ENCODE peak calls at places on chromosomes 6 and 20, in five cellular contexts. Q is MM.1S, T is HCT116, C is neural progenitor cell, S is GM23338. K is an unnamed sample.

GRCh38 chr6:2369606-2370005 is 124.2 kb upstream of the GMDS start:
- DNase-seq in C (no peak), S (no peak), T (no peak), Q (peak), K (no peak)

GRCh38 chr20:49115565-49115964 is 69.5 kb downstream of the CSE1L start:
- DNase-seq in S (no peak), T (no peak), Q (no peak), C (no peak), K (no peak)

GRCh38 chr20:50294164-50295088 is 103.8 kb downstream of the CEBPB start:
- DNase-seq in S (no peak), C (no peak), T (no peak), Q (no peak), K (no peak)

GRCh38 chr6:72657391-72657790 is 35.5 kb downstream of the KCNQ5 start:
- DNase-seq in T (no peak), C (no peak), S (no peak), Q (no peak), K (no peak)

GRCh38 chr6:16121339-16121738 is 7.5 kb upstream of the MYLIP start:
- DNase-seq in Q (no peak), T (no peak), S (no peak), C (no peak), K (no peak)

GRCh38 chr20:16111132-16111852 is 462.0 kb downstream of the KIF16B start:
- DNase-seq in Q (no peak), C (peak), T (no peak), S (no peak), K (no peak)

GRCh38 chr6:168390746-168391400 is 50.1 kb upstream of the SMOC2 start:
- DNase-seq in C (no peak), Q (no peak), T (no peak), S (no peak), K (no peak)

GRCh38 chr20:1479831-1480595 is 11.2 kb downstream of the SIRPB2 start:
- DNase-seq in T (no peak), S (no peak), Q (no peak), C (no peak), K (no peak)

GRCh38 chr6:133768656-133769295 is 120.1 kb upstream of the TCF21 start:
- DNase-seq in Q (no peak), T (no peak), C (no peak), S (no peak), K (peak)

GRCh38 chr6:125961117-125961516 is 4.5 kb downstream of the HINT3 start:
- DNase-seq in Q (no peak), S (no peak), C (no peak), T (no peak), K (no peak)

GRCh38 chr6:111995409-111995808 is 58.5 kb upstream of the CCN6 start:
- DNase-seq in S (no peak), Q (no peak), T (no peak), C (no peak), K (no peak)

DNA sequence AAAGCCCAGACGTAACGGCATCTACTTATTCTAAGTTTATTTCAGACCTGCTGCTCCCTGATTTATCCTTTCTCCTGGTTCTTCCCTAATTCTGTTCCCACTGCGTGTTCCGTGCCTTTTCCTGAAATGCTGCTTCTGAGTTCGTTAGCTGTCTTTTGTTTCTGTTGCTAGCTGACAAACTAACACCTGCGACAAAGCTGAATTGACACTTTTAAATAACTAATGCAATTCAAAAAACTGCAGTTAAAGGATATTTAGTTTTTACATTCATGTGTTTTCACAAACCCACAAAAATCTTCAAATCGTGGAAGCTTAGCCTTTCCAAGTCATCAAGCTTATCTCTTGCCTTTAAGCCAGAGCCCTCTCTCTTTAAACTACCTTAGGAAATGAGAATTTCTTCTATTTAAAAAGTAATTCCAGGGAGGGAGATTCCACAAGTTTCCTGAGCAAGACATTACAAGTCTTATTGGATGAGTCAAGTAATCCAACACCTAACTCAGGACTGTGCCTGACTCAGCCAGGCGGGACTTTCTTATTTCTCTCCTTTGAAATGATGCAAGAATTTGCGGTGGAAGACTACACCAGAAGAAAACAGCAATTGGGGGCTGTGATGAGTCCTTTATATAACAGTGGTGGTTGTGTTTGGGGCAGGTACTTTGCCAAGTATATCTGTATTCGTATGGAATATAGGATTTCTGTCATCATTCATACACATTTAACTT is 6.3 kb downstream of the ADTRP start:
- DNase-seq in Q (no peak), C (no peak), T (peak), S (no peak), K (peak)
- TF ChIP-seq EZH2phosphoT487 in Q (no peak), C (no peak), T (no peak), S (no peak), K (no peak)

GRCh38 chr20:61809006-61809770 is 256.5 kb downstream of the TAF4 start:
- DNase-seq in T (no peak), Q (no peak), S (no peak), C (no peak), K (no peak)

GRCh38 chr20:61812121-61812520 is 253.6 kb downstream of the TAF4 start:
- DNase-seq in Q (no peak), S (no peak), C (no peak), T (no peak), K (no peak)

GRCh38 chr20:61810066-61810708 is 255.5 kb downstream of the TAF4 start:
- DNase-seq in Q (no peak), S (no peak), C (no peak), T (no peak), K (no peak)

GRCh38 chr20:61812771-61813485 is 252.8 kb downstream of the TAF4 start:
- DNase-seq in S (no peak), C (no peak), T (no peak), Q (no peak), K (no peak)

GRCh38 chr20:61810709-61811565 is 254.7 kb downstream of the TAF4 start:
- DNase-seq in S (no peak), Q (no peak), T (no peak), C (no peak), K (no peak)
- TF ChIP-seq EZH2 in S (no peak), Q (no peak), T (no peak), C (no peak), K (no peak)

DNA sequence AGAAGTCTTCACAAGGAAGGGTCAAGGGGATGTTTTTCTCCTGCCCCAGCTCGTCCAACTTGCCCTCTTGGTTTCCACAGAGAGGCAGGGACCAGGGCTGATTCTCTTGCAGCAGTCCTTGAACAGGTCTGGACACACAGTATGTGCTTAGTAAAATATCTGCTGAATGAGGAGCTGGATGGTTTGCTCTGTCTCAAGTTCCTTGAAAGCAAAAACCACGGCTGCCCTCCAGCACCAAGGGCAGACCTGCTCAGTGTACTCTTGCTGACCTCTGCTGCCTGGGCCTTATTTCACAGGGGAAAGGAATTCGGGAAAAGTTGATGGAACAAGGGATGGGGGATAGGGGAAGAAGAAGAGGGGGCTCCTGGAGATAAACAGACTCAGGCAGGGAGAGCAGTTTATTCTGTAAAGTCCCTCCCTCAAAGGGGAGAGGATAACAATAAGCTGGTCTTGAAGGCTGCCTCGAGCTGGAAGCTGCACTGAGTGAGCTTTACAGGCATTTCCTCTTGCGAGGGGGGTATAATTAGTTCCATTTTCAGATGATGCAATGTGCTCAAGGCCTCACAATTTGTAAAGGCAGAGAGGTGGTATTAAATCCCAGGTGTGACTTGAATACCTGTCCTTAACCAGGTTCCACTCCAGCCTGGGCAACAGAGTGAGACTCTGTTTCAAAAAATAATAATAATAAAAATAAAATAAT is 10.3 kb downstream of the KCNK5 start:
- DNase-seq in S (no peak), T (no peak), Q (no peak), C (no peak), K (no peak)
- H2AFZ ChIP-seq in S (no peak), T (no peak), Q (no peak), C (no peak), K (no peak)

DNA sequence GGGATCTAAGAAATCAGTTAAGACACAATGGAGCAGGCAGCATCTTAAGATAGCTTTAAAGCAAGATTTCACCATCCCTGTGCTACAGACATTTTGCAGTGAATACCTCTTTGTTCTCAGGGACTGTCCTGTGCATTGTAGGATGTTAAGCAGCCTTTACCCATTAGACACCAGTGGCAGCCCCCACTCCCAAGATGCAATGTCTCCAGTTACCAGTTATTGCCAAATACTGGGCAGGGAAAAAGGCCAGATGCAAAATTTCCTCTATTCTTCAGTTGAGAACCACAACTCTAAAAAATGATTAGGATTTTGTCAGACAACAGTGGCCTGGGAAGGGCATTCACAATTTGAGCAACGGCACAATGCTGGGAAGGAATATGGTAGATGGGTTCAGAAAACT is 6.1 kb downstream of the FBXO5 start:
- DNase-seq in Q (no peak), T (no peak), S (no peak), C (peak), K (no peak)
- TF ChIP-seq EZH2phosphoT487 in Q (no peak), T (no peak), S (no peak), C (no peak), K (no peak)

GRCh38 chr6:147944122-147944521 is 398.5 kb upstream of the SASH1 start:
- DNase-seq in Q (no peak), T (no peak), C (no peak), S (peak), K (no peak)
- TF ChIP-seq EZH2 in Q (no peak), T (no peak), C (no peak), S (no peak), K (no peak)

DNA sequence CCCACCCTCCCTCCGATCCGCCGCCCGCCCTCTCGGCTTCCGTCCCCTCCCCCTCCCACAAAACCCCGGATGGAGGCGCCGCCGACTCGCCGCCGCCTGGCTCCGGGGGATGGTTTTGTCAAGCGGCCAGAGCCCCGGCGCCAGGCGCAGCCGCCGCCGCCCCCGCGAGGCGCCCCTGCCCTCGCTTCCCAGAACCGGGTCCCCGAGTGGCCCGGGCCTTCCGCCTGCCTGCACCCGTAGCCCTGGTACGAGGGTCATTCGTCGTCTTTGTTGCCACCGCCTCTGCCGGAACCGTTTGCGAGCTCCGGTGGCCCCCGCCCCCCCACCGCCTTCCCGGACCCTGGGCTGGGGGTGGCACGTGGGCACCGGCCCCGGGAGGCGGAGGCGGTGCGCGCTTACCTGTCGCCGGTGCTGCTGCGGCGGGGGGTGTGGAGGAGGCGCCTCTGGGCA is 313 bp downstream of the ZBTB2 start:
- DNase-seq in T (no peak), C (peak), Q (peak), S (peak), K (peak)
- H2AFZ ChIP-seq in T (no peak), C (no peak), Q (no peak), S (no peak), K (peak)

GRCh38 chr20:62156592-62157386 is 13.2 kb downstream of the SS18L1 start:
- DNase-seq in Q (peak), T (peak), C (peak), S (peak), K (peak)

GRCh38 chr20:62156254-62156556 is 12.6 kb downstream of the SS18L1 start:
- DNase-seq in Q (no peak), S (peak), T (no peak), C (no peak), K (no peak)

GRCh38 chr20:62158541-62158940 is 15.0 kb downstream of the SS18L1 start:
- DNase-seq in C (no peak), T (no peak), S (no peak), Q (no peak), K (no peak)

GRCh38 chr20:62158088-62158400 is 14.5 kb downstream of the SS18L1 start:
- DNase-seq in Q (no peak), C (no peak), S (no peak), T (no peak), K (no peak)

DNA sequence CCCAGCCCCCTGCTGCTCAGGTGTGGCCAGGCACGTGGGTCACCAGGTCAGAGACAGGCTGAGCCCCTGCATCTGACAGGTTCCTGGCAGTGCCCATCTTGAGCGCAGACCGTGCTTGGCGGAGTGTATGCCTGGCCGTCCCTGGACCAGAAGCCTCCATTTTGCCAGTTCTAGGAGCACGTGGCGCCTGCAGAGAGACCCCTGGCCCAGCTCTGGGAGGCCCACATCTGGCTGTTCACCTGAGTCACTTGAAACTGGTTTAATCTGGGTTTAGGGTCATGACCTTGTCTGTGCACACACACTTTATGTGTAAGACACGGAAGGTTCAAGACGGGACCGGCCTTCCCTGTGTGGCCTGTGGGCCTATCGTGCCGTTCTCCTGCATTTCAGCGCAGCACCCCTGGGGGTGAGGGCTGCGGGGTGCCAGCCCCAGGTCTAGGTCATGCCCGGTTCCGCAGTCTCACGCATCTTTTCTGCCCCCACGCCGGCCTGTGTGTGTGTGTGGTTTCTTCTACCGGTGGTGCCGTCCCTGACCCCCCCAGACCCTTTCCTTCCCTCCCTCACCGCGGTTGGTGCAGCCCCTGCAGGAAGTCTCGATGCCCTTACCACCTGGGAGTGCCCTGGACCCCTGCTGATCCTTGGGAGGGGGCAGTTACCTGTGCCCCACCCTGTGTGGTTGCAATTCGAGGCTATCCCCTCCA is 14.0 kb downstream of the SS18L1 start:
- DNase-seq in Q (no peak), S (no peak), T (no peak), C (no peak), K (no peak)
- TF ChIP-seq EZH2phosphoT487 in Q (no peak), S (no peak), T (no peak), C (no peak), K (no peak)